ENCODE peak calls at places on chromosomes 1 and 21, in nine cellular contexts. R is adrenal gland, W is AG10803, V is heart left ventricle, U is choroid plexus epithelial cell, G is GM13977, P is HFF-Myc, Q is A549, E is Panc1. A is an unnamed sample.

GRCh38 chr1:11730429-11730861 is 5.5 kb upstream of the AGTRAP start:
- DNase-seq in R (no peak), W (peak), V (no peak), U (peak), G (no peak), P (no peak), Q (no peak), E (no peak), A (peak)

GRCh38 chr1:28540651-28541050 is 12.2 kb upstream of the TRNAU1AP start:
- DNase-seq in R (no peak), W (no peak), V (no peak), U (peak), G (no peak), P (no peak), Q (no peak), E (no peak), A (peak)

GRCh38 chr21:28521932-28522826 is 470.5 kb downstream of the LTN1 start:
- DNase-seq in R (no peak), W (peak), V (no peak), U (peak), G (no peak), P (peak), Q (no peak), E (no peak), A (peak)

GRCh38 chr1:199857103-199857502 is 170.4 kb upstream of the NR5A2 start:
- DNase-seq in R (no peak), W (peak), V (no peak), U (peak), G (no peak), P (no peak), Q (peak), E (no peak), A (peak)

GRCh38 chr1:155200920-155201319 is 6.8 kb downstream of the THBS3 start:
- DNase-seq in R (no peak), W (no peak), V (peak), U (no peak), G (no peak), P (no peak), Q (no peak), E (no peak), A (no peak)

GRCh38 chr21:26933448-26933847 is 33.4 kb downstream of the ADAMTS5 start:
- DNase-seq in R (no peak), W (no peak), V (no peak), U (no peak), G (no peak), P (no peak), Q (no peak), E (no peak), A (no peak)

GRCh38 chr1:58922302-58923089 is 138.6 kb upstream of the JUN start:
- DNase-seq in R (peak), W (peak), V (peak), U (peak), G (peak), P (no peak), Q (no peak), E (no peak), A (peak)

GRCh38 chr1:62529227-62529626 is 68.1 kb upstream of the ANGPTL3 start:
- DNase-seq in R (no peak), W (no peak), V (no peak), U (no peak), G (no peak), P (no peak), Q (no peak), E (no peak), A (no peak)

GRCh38 chr1:25468037-25468436 is 37.3 kb downstream of the MACO1 start:
- DNase-seq in R (peak), W (peak), V (no peak), U (peak), G (no peak), P (no peak), Q (no peak), E (no peak), A (peak)

GRCh38 chr1:117670996-117671780 is 65.3 kb downstream of the TENT5C start:
- DNase-seq in R (no peak), W (no peak), V (no peak), U (no peak), G (no peak), P (no peak), Q (no peak), E (no peak), A (no peak)

GRCh38 chr1:156006666-156007376 is 13.9 kb downstream of the SSR2 start:
- DNase-seq in R (no peak), W (no peak), V (no peak), U (no peak), G (no peak), P (no peak), Q (no peak), E (no peak), A (no peak)

GRCh38 chr21:37208056-37208705 is 59.0 kb downstream of the VPS26C start:
- DNase-seq in R (peak), W (peak), V (peak), U (no peak), G (peak), P (no peak), Q (no peak), E (no peak), A (peak)

GRCh38 chr1:109769335-109770078 is 5.8 kb upstream of the EPS8L3 start:
- DNase-seq in R (peak), W (peak), V (no peak), U (peak), G (no peak), P (no peak), Q (no peak), E (no peak), A (peak)

GRCh38 chr1:53600486-53600885 is 138.5 kb downstream of the GLIS1 start:
- DNase-seq in R (no peak), W (no peak), V (peak), U (no peak), G (no peak), P (no peak), Q (no peak), E (no peak), A (no peak)

GRCh38 chr1:40029608-40030007 is 10.9 kb upstream of the CAP1 start:
- DNase-seq in R (no peak), W (no peak), V (no peak), U (no peak), G (no peak), P (no peak), Q (no peak), E (no peak), A (no peak)

GRCh38 chr1:28933277-28933676 is 18.9 kb downstream of the EPB41 start:
- DNase-seq in R (no peak), W (no peak), V (no peak), U (no peak), G (no peak), P (no peak), Q (no peak), E (no peak), A (no peak)

GRCh38 chr21:31909772-31910470 is 37.1 kb downstream of the HUNK start:
- DNase-seq in R (no peak), W (no peak), V (no peak), U (no peak), G (no peak), P (no peak), Q (no peak), E (no peak), A (no peak)

GRCh38 chr1:155320252-155320651 is 442 bp upstream of the RUSC1 start:
- DNase-seq in R (no peak), W (no peak), V (no peak), U (no peak), G (no peak), P (no peak), Q (no peak), E (no peak), A (no peak)

GRCh38 chr1:112971006-112971405 is 15.0 kb upstream of the SLC16A1 start:
- DNase-seq in R (no peak), W (peak), V (no peak), U (no peak), G (no peak), P (no peak), Q (no peak), E (no peak), A (peak)

GRCh38 chr1:30733520-30733919 is 10.1 kb upstream of the MATN1 start:
- DNase-seq in R (peak), W (no peak), V (no peak), U (no peak), G (no peak), P (no peak), Q (no peak), E (no peak), A (no peak)

GRCh38 chr21:41762236-41762635 is 4.6 kb downstream of the RIPK4 start:
- DNase-seq in R (no peak), W (no peak), V (no peak), U (no peak), G (peak), P (no peak), Q (no peak), E (no peak), A (no peak)

GRCh38 chr1:150562384-150563339 is 13.5 kb downstream of the ADAMTSL4 start:
- DNase-seq in R (no peak), W (no peak), V (no peak), U (peak), G (peak), P (no peak), Q (no peak), E (no peak), A (no peak)

GRCh38 chr1:14910947-14911721 is 242.4 kb upstream of the TMEM51 start:
- DNase-seq in R (no peak), W (peak), V (peak), U (peak), G (no peak), P (no peak), Q (no peak), E (no peak), A (no peak)

GRCh38 chr21:33198346-33199135 is 31.2 kb upstream of the IFNAR2 start:
- DNase-seq in R (peak), W (peak), V (no peak), U (no peak), G (no peak), P (no peak), Q (no peak), E (no peak), A (peak)

GRCh38 chr1:25503551-25504426 is 39.6 kb upstream of the LDLRAP1 start:
- DNase-seq in R (peak), W (peak), V (no peak), U (no peak), G (no peak), P (no peak), Q (peak), E (peak), A (peak)

GRCh38 chr1:160416369-160416768 is 16.0 kb downstream of the VANGL2 start:
- DNase-seq in R (no peak), W (peak), V (no peak), U (peak), G (no peak), P (no peak), Q (peak), E (no peak), A (peak)
- TF ChIP-seq CTCF in R (no peak), W (peak), V (no peak), U (peak), G (peak), P (peak), Q (peak), E (no peak), A (peak)

DNA sequence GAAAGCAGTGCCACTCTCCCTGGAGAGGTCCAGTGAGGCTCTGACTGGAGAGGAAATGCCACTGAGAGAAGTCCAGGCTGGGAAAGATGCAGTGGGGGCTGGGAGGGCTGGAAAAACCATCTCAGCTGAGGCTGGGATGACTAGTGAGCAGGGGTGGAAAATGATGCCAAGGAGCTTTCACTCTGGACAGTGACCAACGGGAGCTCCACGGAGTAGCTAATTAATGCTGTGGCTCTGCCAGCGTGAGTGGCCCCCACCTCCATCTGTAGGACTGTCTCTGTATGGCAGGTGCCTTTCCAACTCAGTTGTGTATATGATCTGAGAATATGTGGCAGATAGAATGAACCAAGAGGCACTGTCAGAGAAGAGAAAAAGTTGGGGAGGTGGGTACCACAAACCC is 86.7 kb downstream of the DDX20 start:
- DNase-seq in R (no peak), W (no peak), V (no peak), U (no peak), G (no peak), P (no peak), Q (no peak), E (no peak), A (no peak)
- TF ChIP-seq CTCF in R (no peak), W (no peak), V (no peak), U (no peak), G (no peak), P (no peak), Q (no peak), E (no peak), A (no peak)

GRCh38 chr1:97051823-97052222 is 330.2 kb downstream of the PTBP2 start:
- DNase-seq in R (no peak), W (no peak), V (no peak), U (no peak), G (no peak), P (no peak), Q (no peak), E (no peak), A (no peak)

GRCh38 chr1:97046765-97047411 is 325.3 kb downstream of the PTBP2 start:
- DNase-seq in R (no peak), W (no peak), V (no peak), U (no peak), G (no peak), P (no peak), Q (no peak), E (no peak), A (no peak)

GRCh38 chr1:97053275-97053674 is 331.7 kb downstream of the PTBP2 start:
- DNase-seq in R (no peak), W (no peak), V (no peak), U (no peak), G (no peak), P (no peak), Q (no peak), E (no peak), A (no peak)

GRCh38 chr1:97047412-97047793 is 325.8 kb downstream of the PTBP2 start:
- DNase-seq in R (no peak), W (no peak), V (no peak), U (no peak), G (no peak), P (no peak), Q (no peak), E (no peak), A (no peak)

DNA sequence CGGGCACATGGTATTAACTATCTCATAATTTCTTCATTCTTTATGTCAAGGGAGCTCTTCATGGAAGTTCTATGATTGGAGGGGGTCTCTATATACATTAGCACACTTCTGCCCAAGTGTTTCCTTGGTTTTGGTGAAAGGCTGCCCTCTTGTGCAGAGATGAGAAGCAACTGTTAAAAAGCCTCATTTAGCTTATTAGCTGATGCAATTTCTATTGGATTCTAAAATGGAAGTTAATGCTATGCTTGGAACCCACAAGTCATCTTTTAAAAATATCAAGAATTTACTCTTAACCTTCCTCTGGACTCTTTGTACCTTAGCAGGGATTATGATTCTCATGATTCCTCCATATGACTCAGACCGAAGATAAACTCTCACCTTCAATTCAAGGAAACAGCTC is 328.9 kb downstream of the PTBP2 start:
- DNase-seq in R (no peak), W (peak), V (no peak), U (peak), G (no peak), P (no peak), Q (peak), E (no peak), A (peak)
- TF ChIP-seq CTCF in R (no peak), W (peak), V (no peak), U (peak), G (peak), P (peak), Q (no peak), E (peak), A (peak)

GRCh38 chr1:234969011-234969441 is 159.6 kb downstream of the TOMM20 start:
- DNase-seq in R (no peak), W (no peak), V (no peak), U (no peak), G (no peak), P (no peak), Q (no peak), E (no peak), A (no peak)
- TF ChIP-seq CTCF in R (no peak), W (no peak), V (no peak), U (no peak), G (no peak), P (no peak), Q (no peak), E (no peak), A (no peak)

GRCh38 chr1:33429332-33429731 is 1.6 kb downstream of the PHC2 start:
- DNase-seq in R (no peak), W (no peak), V (no peak), U (no peak), G (no peak), P (no peak), Q (no peak), E (no peak), A (no peak)

GRCh38 chr1:33429846-33430750 is 797 bp downstream of the PHC2 start:
- DNase-seq in R (peak), W (peak), V (peak), U (peak), G (peak), P (no peak), Q (no peak), E (no peak), A (no peak)

GRCh38 chr1:33428661-33429060 is 2.2 kb downstream of the PHC2 start:
- DNase-seq in R (no peak), W (no peak), V (no peak), U (no peak), G (no peak), P (no peak), Q (no peak), E (no peak), A (no peak)

GRCh38 chr1:33433509-33434362 is 2.8 kb upstream of the PHC2 start:
- DNase-seq in R (peak), W (peak), V (no peak), U (peak), G (no peak), P (peak), Q (peak), E (peak), A (peak)

DNA sequence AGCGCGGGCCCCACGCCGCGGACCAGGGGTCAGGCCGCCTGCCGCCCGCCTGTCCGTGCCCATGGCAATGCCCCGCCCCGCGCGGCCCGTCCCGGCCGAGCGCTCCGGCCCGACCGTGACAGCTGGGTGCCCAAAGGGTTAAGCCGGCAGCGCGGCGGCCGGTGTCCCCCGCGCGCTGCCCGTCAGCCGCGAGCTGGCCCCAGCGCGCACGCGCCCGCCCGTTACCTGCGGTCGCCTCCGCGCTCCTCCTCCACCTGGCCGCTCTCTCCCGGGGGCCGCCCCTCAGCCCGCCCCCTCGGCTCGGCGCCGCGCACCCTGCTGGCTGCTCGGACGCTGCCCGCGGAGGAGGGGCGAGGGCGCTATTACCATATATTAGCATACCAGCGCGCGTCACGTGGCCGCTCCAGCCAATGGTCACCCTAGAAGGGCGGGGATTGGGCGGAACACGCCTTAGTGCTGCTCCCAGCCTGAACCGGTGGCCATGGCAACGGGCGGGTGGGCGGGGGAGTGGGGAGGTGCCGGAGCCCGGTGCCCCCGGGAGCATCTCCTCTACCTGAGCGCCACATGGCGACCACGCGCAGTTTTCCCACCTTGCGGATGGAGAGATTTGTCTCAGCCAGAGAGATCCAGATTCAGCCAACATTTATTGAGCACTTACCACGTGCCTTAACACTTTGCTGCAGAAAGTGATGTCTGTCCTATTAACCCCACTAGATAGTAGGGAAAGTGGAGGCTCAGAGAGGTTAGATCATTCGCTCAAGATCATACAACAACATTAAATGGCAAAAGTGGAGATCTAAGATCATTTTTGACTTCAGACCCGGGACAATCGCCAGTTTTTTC is at the start of gene PHC2:
- DNase-seq in R (peak), W (peak), V (peak), U (peak), G (peak), P (peak), Q (peak), E (peak), A (peak)
- TF ChIP-seq CTCF in R (no peak), W (no peak), V (no peak), U (peak), G (no peak), P (no peak), Q (no peak), E (peak), A (peak)

A was measured in foreskin fibroblast.